ENCODE peak calls at places on chromosomes 6 and 20, in four cellular contexts. One of them, this sample, is unnamed.

GRCh38 chr6:30615958-30616810 is 859 bp downstream of the PPP1R10 start:
- DNase-seq in HL-60: peak
- DNase-seq in K562: peak
- DNase-seq in GM12878: no peak
- DNase-seq in this sample: no peak

GRCh38 chr20:3701061-3701998 is 11.1 kb downstream of the SIGLEC1 start:
- DNase-seq in K562: no peak
- DNase-seq in HL-60: no peak
- DNase-seq in GM12878: no peak
- DNase-seq in this sample: no peak

GRCh38 chr20:64119301-64119680 is 11.9 kb upstream of the NPBWR2 start:
- DNase-seq in HL-60: no peak
- DNase-seq in GM12878: no peak
- DNase-seq in K562: no peak
- DNase-seq in this sample: no peak

GRCh38 chr20:51487525-51488279 is 54.8 kb downstream of the NFATC2 start:
- DNase-seq in K562: peak
- DNase-seq in HL-60: no peak
- DNase-seq in GM12878: no peak
- DNase-seq in this sample: no peak

GRCh38 chr6:133359256-133359655 is 118.1 kb downstream of the EYA4 start:
- DNase-seq in K562: no peak
- DNase-seq in HL-60: no peak
- DNase-seq in GM12878: no peak
- DNase-seq in this sample: no peak

GRCh38 chr20:36122931-36123288 is 31.6 kb upstream of the EPB41L1 start:
- DNase-seq in GM12878: no peak
- DNase-seq in HL-60: no peak
- DNase-seq in K562: peak
- DNase-seq in this sample: no peak

GRCh38 chr20:5991623-5992441 is 41.4 kb downstream of the MCM8 start:
- DNase-seq in K562: no peak
- DNase-seq in GM12878: no peak
- DNase-seq in HL-60: no peak
- DNase-seq in this sample: no peak

GRCh38 chr20:50353289-50353961 is 156.8 kb upstream of the PTPN1 start:
- DNase-seq in GM12878: no peak
- DNase-seq in HL-60: peak
- DNase-seq in K562: no peak
- DNase-seq in this sample: no peak

GRCh38 chr6:151071295-151071694 is 168.5 kb upstream of the AKAP12 start:
- DNase-seq in K562: no peak
- DNase-seq in HL-60: no peak
- DNase-seq in GM12878: no peak
- DNase-seq in this sample: no peak

GRCh38 chr6:9481292-9482029 is 933.4 kb downstream of the TFAP2A start:
- DNase-seq in K562: no peak
- DNase-seq in GM12878: no peak
- DNase-seq in HL-60: no peak
- DNase-seq in this sample: no peak

GRCh38 chr6:135703621-135704020 is 147.9 kb upstream of the PDE7B start:
- DNase-seq in HL-60: peak
- DNase-seq in GM12878: peak
- DNase-seq in K562: no peak
- DNase-seq in this sample: no peak

DNA sequence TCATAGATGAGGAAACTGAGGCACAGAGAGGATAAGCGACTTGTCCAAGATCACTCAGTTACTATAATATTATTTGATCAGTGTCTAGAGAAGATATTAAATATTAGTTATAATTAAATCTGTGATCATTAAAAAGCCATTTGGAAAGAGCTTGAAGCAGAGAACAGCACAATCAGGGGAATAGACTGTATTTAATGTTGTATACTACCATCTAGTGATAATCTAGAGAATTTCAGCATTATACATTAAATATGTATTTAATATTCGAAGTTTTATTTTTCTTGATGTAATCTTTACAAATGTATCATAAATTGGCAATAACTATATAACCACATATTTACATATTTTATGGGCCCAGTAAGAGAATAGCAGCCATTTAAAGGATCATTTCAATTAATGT is 20.2 kb upstream of the MTCL3 start:
- DNase-seq in GM12878: no peak
- DNase-seq in HL-60: no peak
- DNase-seq in K562: no peak
- DNase-seq in this sample: no peak
- TF ChIP-seq SPI1 in GM12878: no peak
- TF ChIP-seq SPI1 in HL-60: no peak
- TF ChIP-seq SPI1 in K562: no peak
- TF ChIP-seq SPI1 in this sample: no peak

GRCh38 chr6:143629104-143630080 is 48.4 kb upstream of the PHACTR2 start:
- DNase-seq in HL-60: no peak
- DNase-seq in GM12878: no peak
- DNase-seq in K562: no peak
- DNase-seq in this sample: no peak
- TF ChIP-seq POLR2AphosphoS5 in HL-60: no peak
- TF ChIP-seq POLR2AphosphoS5 in GM12878: no peak
- TF ChIP-seq POLR2AphosphoS5 in K562: no peak
- TF ChIP-seq POLR2AphosphoS5 in this sample: no peak

GRCh38 chr6:111972714-111973678 is 80.9 kb upstream of the CCN6 start:
- DNase-seq in K562: no peak
- DNase-seq in HL-60: peak
- DNase-seq in GM12878: no peak
- DNase-seq in this sample: no peak
- TF ChIP-seq SPI1 in K562: no peak
- TF ChIP-seq SPI1 in HL-60: no peak
- TF ChIP-seq SPI1 in GM12878: no peak
- TF ChIP-seq SPI1 in this sample: no peak

GRCh38 chr6:139337830-139338229 is 36.6 kb downstream of the CITED2 start:
- DNase-seq in K562: no peak
- DNase-seq in GM12878: no peak
- DNase-seq in HL-60: peak
- DNase-seq in this sample: no peak

GRCh38 chr6:139342957-139343750 is 31.3 kb downstream of the CITED2 start:
- DNase-seq in HL-60: no peak
- DNase-seq in K562: no peak
- DNase-seq in GM12878: no peak
- DNase-seq in this sample: no peak

GRCh38 chr6:139344186-139344963 is 30.1 kb downstream of the CITED2 start:
- DNase-seq in GM12878: no peak
- DNase-seq in HL-60: no peak
- DNase-seq in K562: no peak
- DNase-seq in this sample: no peak

GRCh38 chr6:139338845-139339244 is 35.6 kb downstream of the CITED2 start:
- DNase-seq in K562: no peak
- DNase-seq in GM12878: no peak
- DNase-seq in HL-60: peak
- DNase-seq in this sample: no peak

GRCh38 chr6:139341060-139341459 is 33.4 kb downstream of the CITED2 start:
- DNase-seq in GM12878: no peak
- DNase-seq in K562: no peak
- DNase-seq in HL-60: no peak
- DNase-seq in this sample: no peak
- TF ChIP-seq POLR2AphosphoS5 in GM12878: no peak
- TF ChIP-seq POLR2AphosphoS5 in K562: no peak
- TF ChIP-seq POLR2AphosphoS5 in HL-60: no peak
- TF ChIP-seq POLR2AphosphoS5 in this sample: no peak

DNA sequence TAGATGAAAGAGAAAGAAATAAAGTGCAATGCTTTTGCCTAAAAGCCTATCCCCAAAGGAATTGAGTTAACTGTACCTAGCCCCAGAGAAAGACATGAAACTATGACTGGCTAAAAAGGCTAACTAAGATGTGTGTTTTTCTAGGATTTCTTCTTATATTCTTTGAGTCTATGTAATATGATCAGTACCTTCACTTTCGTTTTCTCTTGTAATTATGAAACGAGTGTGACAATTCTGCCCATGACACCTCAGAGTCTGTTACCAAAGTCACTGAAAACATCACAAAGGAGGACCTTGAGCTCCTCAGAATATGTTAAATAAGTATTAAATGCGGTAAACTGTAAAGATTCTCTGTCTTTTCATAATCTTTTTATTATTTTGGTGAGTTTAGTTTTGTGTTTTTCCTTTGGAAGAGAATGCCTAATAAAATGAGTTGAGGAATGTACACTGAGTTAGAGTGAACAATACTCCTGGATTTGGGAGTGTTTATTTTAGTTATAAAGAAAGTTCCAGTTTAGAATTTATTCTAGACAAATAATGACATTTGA is 141.3 kb downstream of the FUT9 start:
- DNase-seq in HL-60: no peak
- DNase-seq in GM12878: peak
- DNase-seq in K562: no peak
- DNase-seq in this sample: peak
- TF ChIP-seq SPI1 in HL-60: no peak
- TF ChIP-seq SPI1 in GM12878: no peak
- TF ChIP-seq SPI1 in K562: no peak
- TF ChIP-seq SPI1 in this sample: no peak

GRCh38 chr6:134415194-134415593 is 97.3 kb upstream of the SGK1 start:
- DNase-seq in K562: no peak
- DNase-seq in GM12878: no peak
- DNase-seq in HL-60: no peak
- DNase-seq in this sample: no peak
- TF ChIP-seq POLR2AphosphoS5 in K562: no peak
- TF ChIP-seq POLR2AphosphoS5 in GM12878: no peak
- TF ChIP-seq POLR2AphosphoS5 in HL-60: no peak
- TF ChIP-seq POLR2AphosphoS5 in this sample: no peak

This sample was measured in GM12891.